ENCODE peak calls at places on chromosomes 4 and X, in four cellular contexts. G is NCI-H2029, C is AG08396, M is aorta. B is an unnamed sample.

GRCh38 chr4:2036866-2037265 is 22.3 kb upstream of the NAT8L start:
- DNase-seq in G (no peak), C (no peak), M (no peak), B (no peak)

GRCh38 chrX:106927023-106927422 is 6.8 kb downstream of the CLDN2 start:
- DNase-seq in G (no peak), C (no peak), M (no peak), B (no peak)

GRCh38 chr4:122003335-122003734 is 51.5 kb upstream of the TRPC3 start:
- DNase-seq in G (no peak), C (no peak), M (no peak), B (no peak)

GRCh38 chr4:88097301-88097700 is 61.1 kb downstream of the ABCG2 start:
- DNase-seq in G (no peak), C (peak), M (no peak), B (no peak)

GRCh38 chr4:3123201-3123671 is 48.8 kb downstream of the HTT start:
- DNase-seq in G (no peak), C (peak), M (no peak), B (no peak)

GRCh38 chrX:78753571-78753970 is 6.1 kb downstream of the LPAR4 start:
- DNase-seq in G (no peak), C (no peak), M (no peak), B (no peak)

GRCh38 chr4:83075696-83076095 is 38.8 kb downstream of the PLAC8 start:
- DNase-seq in G (no peak), C (peak), M (no peak), B (no peak)

GRCh38 chr4:7254736-7255487 is 62.6 kb downstream of the SORCS2 start:
- DNase-seq in G (no peak), C (no peak), M (no peak), B (no peak)

GRCh38 chr4:896216-896615 is 35.9 kb downstream of the GAK start:
- DNase-seq in G (no peak), C (no peak), M (no peak), B (no peak)